ENCODE peak calls at places on chromosome 14, in six cellular contexts. One of them, this sample, is unnamed.

GRCh38 chr14:22332671-22333407 is 256.2 kb downstream of the DAD1 start:
- DNase-seq in Right ventricle myocardium superior: no peak
- DNase-seq in NCI-H524: no peak
- DNase-seq in PC-9: peak
- DNase-seq in T follicular helper cell: no peak
- DNase-seq in T47D: no peak
- DNase-seq in this sample: peak

GRCh38 chr14:87628129-87628528 is 364.9 kb downstream of the GALC start:
- DNase-seq in Right ventricle myocardium superior: no peak
- DNase-seq in NCI-H524: peak
- DNase-seq in PC-9: no peak
- DNase-seq in T follicular helper cell: no peak
- DNase-seq in T47D: no peak
- DNase-seq in this sample: peak

GRCh38 chr14:67602995-67603545 is 3.0 kb upstream of the PIGH start:
- DNase-seq in Right ventricle myocardium superior: no peak
- DNase-seq in NCI-H524: no peak
- DNase-seq in PC-9: peak
- DNase-seq in T follicular helper cell: no peak
- DNase-seq in T47D: no peak
- DNase-seq in this sample: no peak

GRCh38 chr14:79082883-79083282 is 912.7 kb downstream of the NRXN3 start:
- DNase-seq in Right ventricle myocardium superior: no peak
- DNase-seq in NCI-H524: no peak
- DNase-seq in PC-9: no peak
- DNase-seq in T follicular helper cell: no peak
- DNase-seq in T47D: no peak
- DNase-seq in this sample: no peak

GRCh38 chr14:73025544-73025943 is 1.4 kb downstream of the ZFYVE1 start:
- DNase-seq in Right ventricle myocardium superior: no peak
- DNase-seq in NCI-H524: no peak
- DNase-seq in PC-9: no peak
- DNase-seq in T follicular helper cell: no peak
- DNase-seq in T47D: no peak
- DNase-seq in this sample: peak

GRCh38 chr14:66045572-66046021 is 440.6 kb upstream of the CCDC196 start:
- DNase-seq in Right ventricle myocardium superior: peak
- DNase-seq in NCI-H524: peak
- DNase-seq in PC-9: no peak
- DNase-seq in T follicular helper cell: no peak
- DNase-seq in T47D: no peak
- DNase-seq in this sample: no peak

GRCh38 chr14:90587252-90587910 is 190.6 kb downstream of the CALM1 start:
- DNase-seq in Right ventricle myocardium superior: no peak
- DNase-seq in NCI-H524: no peak
- DNase-seq in PC-9: no peak
- DNase-seq in T follicular helper cell: no peak
- DNase-seq in T47D: no peak
- DNase-seq in this sample: no peak

GRCh38 chr14:76761849-76762616 is 765 bp downstream of the VASH1 start:
- DNase-seq in Right ventricle myocardium superior: peak
- DNase-seq in NCI-H524: peak
- DNase-seq in PC-9: no peak
- DNase-seq in T follicular helper cell: no peak
- DNase-seq in T47D: no peak
- DNase-seq in this sample: no peak

GRCh38 chr14:73237786-73238261 is 518 bp downstream of the PAPLN start:
- DNase-seq in Right ventricle myocardium superior: no peak
- DNase-seq in NCI-H524: peak
- DNase-seq in PC-9: no peak
- DNase-seq in T follicular helper cell: no peak
- DNase-seq in T47D: peak
- DNase-seq in this sample: no peak

GRCh38 chr14:29548948-29549370 is 378.7 kb downstream of the PRKD1 start:
- DNase-seq in Right ventricle myocardium superior: no peak
- DNase-seq in NCI-H524: peak
- DNase-seq in PC-9: no peak
- DNase-seq in T follicular helper cell: no peak
- DNase-seq in T47D: peak
- DNase-seq in this sample: peak

GRCh38 chr14:88039197-88039596 is 34.3 kb downstream of the GPR65 start:
- DNase-seq in Right ventricle myocardium superior: no peak
- DNase-seq in NCI-H524: no peak
- DNase-seq in PC-9: no peak
- DNase-seq in T follicular helper cell: no peak
- DNase-seq in T47D: no peak
- DNase-seq in this sample: no peak

This sample was measured in skeletal muscle cell.